ENCODE peak calls at places on chromosomes 2 and 18, in nine cellular contexts. One of them, this sample, is unnamed.

GRCh38 chr2:126808929-126809328 is 89.8 kb upstream of the TEX51 start:
- DNase-seq in A549: no peak
- DNase-seq in K562: no peak
- DNase-seq in SK-N-SH: no peak
- DNase-seq in endothelial cell of umbilical vein: no peak
- DNase-seq in H1: peak
- DNase-seq in GM12878: no peak
- DNase-seq in HepG2: no peak
- DNase-seq in HCT116: no peak
- DNase-seq in this sample: peak

GRCh38 chr2:46232860-46233259 is 64.3 kb upstream of the EPAS1 start:
- DNase-seq in HepG2: peak
- DNase-seq in GM12878: no peak
- DNase-seq in K562: no peak
- DNase-seq in SK-N-SH: no peak
- DNase-seq in H1: no peak
- DNase-seq in A549: no peak
- DNase-seq in HCT116: no peak
- DNase-seq in endothelial cell of umbilical vein: no peak
- DNase-seq in this sample: no peak

GRCh38 chr2:84055816-84056215 is 403.3 kb downstream of the SUCLG1 start:
- DNase-seq in HepG2: no peak
- DNase-seq in GM12878: no peak
- DNase-seq in H1: no peak
- DNase-seq in SK-N-SH: no peak
- DNase-seq in K562: no peak
- DNase-seq in endothelial cell of umbilical vein: no peak
- DNase-seq in HCT116: no peak
- DNase-seq in A549: no peak
- DNase-seq in this sample: no peak

GRCh38 chr2:166126014-166126639 is 1.7 kb downstream of the SCN1A start:
- DNase-seq in endothelial cell of umbilical vein: no peak
- DNase-seq in A549: no peak
- DNase-seq in HCT116: no peak
- DNase-seq in HepG2: no peak
- DNase-seq in GM12878: no peak
- DNase-seq in K562: no peak
- DNase-seq in SK-N-SH: no peak
- DNase-seq in H1: no peak
- DNase-seq in this sample: no peak

GRCh38 chr2:705971-706511 is 28.8 kb upstream of the TMEM18 start:
- DNase-seq in H1: no peak
- DNase-seq in HepG2: no peak
- DNase-seq in endothelial cell of umbilical vein: no peak
- DNase-seq in A549: no peak
- DNase-seq in K562: no peak
- DNase-seq in SK-N-SH: no peak
- DNase-seq in GM12878: peak
- DNase-seq in HCT116: no peak
- DNase-seq in this sample: no peak

GRCh38 chr2:239878686-239879085 is 146.5 kb downstream of the NDUFA10 start:
- DNase-seq in H1: no peak
- DNase-seq in GM12878: no peak
- DNase-seq in HCT116: no peak
- DNase-seq in SK-N-SH: no peak
- DNase-seq in A549: no peak
- DNase-seq in K562: no peak
- DNase-seq in HepG2: no peak
- DNase-seq in endothelial cell of umbilical vein: no peak
- DNase-seq in this sample: no peak

GRCh38 chr2:57842531-57842930 is 204.1 kb upstream of the VRK2 start:
- DNase-seq in endothelial cell of umbilical vein: no peak
- DNase-seq in A549: no peak
- DNase-seq in HCT116: no peak
- DNase-seq in SK-N-SH: no peak
- DNase-seq in GM12878: no peak
- DNase-seq in HepG2: no peak
- DNase-seq in K562: no peak
- DNase-seq in H1: no peak
- DNase-seq in this sample: no peak

GRCh38 chr2:150878347-150878746 is 383.3 kb downstream of the RBM43 start:
- DNase-seq in A549: no peak
- DNase-seq in endothelial cell of umbilical vein: no peak
- DNase-seq in H1: no peak
- DNase-seq in K562: no peak
- DNase-seq in GM12878: no peak
- DNase-seq in HepG2: peak
- DNase-seq in HCT116: peak
- DNase-seq in SK-N-SH: no peak
- DNase-seq in this sample: peak

GRCh38 chr2:239961662-239962220 is 63.4 kb downstream of the NDUFA10 start:
- DNase-seq in K562: no peak
- DNase-seq in H1: no peak
- DNase-seq in HCT116: no peak
- DNase-seq in HepG2: no peak
- DNase-seq in SK-N-SH: no peak
- DNase-seq in endothelial cell of umbilical vein: no peak
- DNase-seq in GM12878: no peak
- DNase-seq in A549: no peak
- DNase-seq in this sample: no peak

GRCh38 chr2:152875832-152876669 is 157.6 kb downstream of the ARL6IP6 start:
- DNase-seq in HCT116: no peak
- DNase-seq in A549: no peak
- DNase-seq in GM12878: no peak
- DNase-seq in H1: no peak
- DNase-seq in K562: no peak
- DNase-seq in endothelial cell of umbilical vein: no peak
- DNase-seq in SK-N-SH: no peak
- DNase-seq in HepG2: no peak
- DNase-seq in this sample: no peak

GRCh38 chr2:156065912-156066311 is 266.6 kb downstream of the NR4A2 start:
- DNase-seq in GM12878: no peak
- DNase-seq in endothelial cell of umbilical vein: no peak
- DNase-seq in SK-N-SH: no peak
- DNase-seq in HepG2: peak
- DNase-seq in H1: no peak
- DNase-seq in A549: peak
- DNase-seq in HCT116: no peak
- DNase-seq in K562: no peak
- DNase-seq in this sample: peak
- TF ChIP-seq CTCF in GM12878: peak
- TF ChIP-seq CTCF in endothelial cell of umbilical vein: no peak
- TF ChIP-seq CTCF in SK-N-SH: peak
- TF ChIP-seq CTCF in HepG2: no peak
- TF ChIP-seq CTCF in H1: peak
- TF ChIP-seq CTCF in A549: peak
- TF ChIP-seq CTCF in HCT116: peak
- TF ChIP-seq CTCF in K562: peak
- TF ChIP-seq CTCF in this sample: peak

DNA sequence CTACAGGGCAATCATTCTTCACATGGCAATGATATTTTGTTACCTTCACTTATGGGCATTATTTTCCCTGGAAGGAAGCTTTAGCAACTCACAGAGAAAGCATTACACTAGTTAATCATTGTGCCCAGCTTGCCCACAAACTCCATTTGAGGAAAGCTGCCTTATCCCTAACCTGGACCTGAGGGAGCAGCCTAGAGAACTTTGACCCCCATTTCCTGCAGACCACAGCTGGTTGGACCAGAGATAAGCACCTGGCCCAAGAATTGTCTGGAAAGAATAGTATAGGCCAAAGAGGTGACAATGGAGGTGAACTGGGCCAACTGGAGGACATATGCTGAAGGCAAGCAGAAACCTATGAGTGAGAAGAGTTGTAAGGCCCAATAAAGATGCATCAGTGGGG is 48.4 kb upstream of the SESTD1 start:
- DNase-seq in HCT116: no peak
- DNase-seq in K562: no peak
- DNase-seq in A549: no peak
- DNase-seq in HepG2: no peak
- DNase-seq in endothelial cell of umbilical vein: no peak
- DNase-seq in SK-N-SH: no peak
- DNase-seq in GM12878: no peak
- DNase-seq in H1: no peak
- DNase-seq in this sample: no peak
- H3K4me3 ChIP-seq in HCT116: no peak
- H3K4me3 ChIP-seq in K562: no peak
- H3K4me3 ChIP-seq in A549: no peak
- H3K4me3 ChIP-seq in HepG2: no peak
- H3K4me3 ChIP-seq in endothelial cell of umbilical vein: no peak
- H3K4me3 ChIP-seq in SK-N-SH: no peak
- H3K4me3 ChIP-seq in GM12878: no peak
- H3K4me3 ChIP-seq in H1: no peak
- H3K4me3 ChIP-seq in this sample: no peak

GRCh38 chr2:119223521-119224390 is at the start of gene STEAP3:
- DNase-seq in A549: peak
- DNase-seq in K562: peak
- DNase-seq in GM12878: no peak
- DNase-seq in H1: peak
- DNase-seq in SK-N-SH: peak
- DNase-seq in endothelial cell of umbilical vein: peak
- DNase-seq in HepG2: peak
- DNase-seq in HCT116: peak
- DNase-seq in this sample: peak
- TF ChIP-seq MAX in A549: peak
- TF ChIP-seq MAX in K562: peak
- TF ChIP-seq MAX in GM12878: peak
- TF ChIP-seq MAX in H1: peak
- TF ChIP-seq MAX in SK-N-SH: peak
- TF ChIP-seq MAX in endothelial cell of umbilical vein: no peak
- TF ChIP-seq MAX in HepG2: peak
- TF ChIP-seq MAX in HCT116: peak
- TF ChIP-seq MAX in this sample: peak

DNA sequence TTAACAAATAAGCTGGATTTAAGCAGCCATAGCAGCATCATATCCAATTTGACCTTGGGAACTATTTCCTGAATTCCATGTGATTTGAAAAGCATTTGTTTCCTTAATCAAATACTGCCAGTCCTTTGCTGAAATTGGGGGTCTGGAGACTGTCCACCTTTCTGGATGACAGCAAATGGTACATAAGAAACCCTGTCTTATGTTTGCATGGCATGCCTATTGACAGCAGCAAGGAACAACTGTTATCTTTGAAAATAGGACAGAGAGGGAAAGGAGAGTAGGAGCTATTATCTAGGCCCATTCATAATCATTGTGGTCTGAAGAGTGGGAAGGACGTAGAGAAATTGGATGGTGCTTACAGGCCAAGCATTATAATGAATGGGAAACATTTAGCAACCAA is 129.2 kb upstream of the CTNNA2 start:
- DNase-seq in SK-N-SH: no peak
- DNase-seq in H1: no peak
- DNase-seq in HepG2: no peak
- DNase-seq in endothelial cell of umbilical vein: no peak
- DNase-seq in GM12878: no peak
- DNase-seq in A549: no peak
- DNase-seq in K562: no peak
- DNase-seq in HCT116: no peak
- DNase-seq in this sample: no peak
- TF ChIP-seq CTCF in SK-N-SH: no peak
- TF ChIP-seq CTCF in H1: no peak
- TF ChIP-seq CTCF in HepG2: no peak
- TF ChIP-seq CTCF in endothelial cell of umbilical vein: no peak
- TF ChIP-seq CTCF in GM12878: no peak
- TF ChIP-seq CTCF in A549: no peak
- TF ChIP-seq CTCF in K562: no peak
- TF ChIP-seq CTCF in HCT116: no peak
- TF ChIP-seq CTCF in this sample: no peak

DNA sequence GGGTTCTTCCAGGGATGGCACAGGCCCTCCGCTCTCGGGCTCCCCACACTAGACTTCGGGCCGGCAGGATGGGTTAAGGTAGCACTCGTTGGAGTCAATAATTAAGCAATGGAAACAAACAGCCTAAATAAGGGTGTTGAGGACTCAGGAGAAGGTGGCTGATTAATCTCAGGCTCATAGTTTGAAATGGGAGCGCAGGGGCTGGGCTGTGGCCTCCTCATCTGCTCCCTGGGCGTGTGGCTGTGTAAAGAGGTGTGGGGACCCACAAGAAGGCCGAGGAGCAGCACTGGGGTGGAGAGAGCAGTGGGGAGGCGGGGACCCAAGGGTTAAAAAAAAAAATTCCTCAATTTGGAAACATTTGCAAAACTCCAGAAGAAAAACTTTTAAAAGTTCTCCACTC is 1.3 kb upstream of the TUBB6 start:
- DNase-seq in A549: no peak
- DNase-seq in GM12878: no peak
- DNase-seq in K562: no peak
- DNase-seq in HCT116: no peak
- DNase-seq in HepG2: no peak
- DNase-seq in endothelial cell of umbilical vein: no peak
- DNase-seq in SK-N-SH: no peak
- DNase-seq in H1: no peak
- DNase-seq in this sample: no peak
- H3K4me3 ChIP-seq in A549: no peak
- H3K4me3 ChIP-seq in GM12878: no peak
- H3K4me3 ChIP-seq in K562: no peak
- H3K4me3 ChIP-seq in HCT116: no peak
- H3K4me3 ChIP-seq in HepG2: peak
- H3K4me3 ChIP-seq in endothelial cell of umbilical vein: peak
- H3K4me3 ChIP-seq in SK-N-SH: peak
- H3K4me3 ChIP-seq in H1: peak
- H3K4me3 ChIP-seq in this sample: peak

GRCh38 chr2:73856214-73856613 is 27.5 kb downstream of the STAMBP start:
- DNase-seq in A549: no peak
- DNase-seq in SK-N-SH: no peak
- DNase-seq in K562: no peak
- DNase-seq in HCT116: no peak
- DNase-seq in GM12878: no peak
- DNase-seq in HepG2: no peak
- DNase-seq in endothelial cell of umbilical vein: no peak
- DNase-seq in H1: no peak
- DNase-seq in this sample: no peak

GRCh38 chr2:73855526-73855925 is 26.8 kb downstream of the STAMBP start:
- DNase-seq in H1: no peak
- DNase-seq in A549: no peak
- DNase-seq in SK-N-SH: no peak
- DNase-seq in GM12878: no peak
- DNase-seq in endothelial cell of umbilical vein: no peak
- DNase-seq in HCT116: no peak
- DNase-seq in HepG2: no peak
- DNase-seq in K562: no peak
- DNase-seq in this sample: no peak

GRCh38 chr2:73851274-73851673 is 22.5 kb downstream of the STAMBP start:
- DNase-seq in H1: no peak
- DNase-seq in HCT116: peak
- DNase-seq in GM12878: no peak
- DNase-seq in SK-N-SH: no peak
- DNase-seq in endothelial cell of umbilical vein: no peak
- DNase-seq in A549: peak
- DNase-seq in HepG2: no peak
- DNase-seq in K562: no peak
- DNase-seq in this sample: peak

GRCh38 chr2:73850009-73850408 is 21.2 kb downstream of the STAMBP start:
- DNase-seq in H1: no peak
- DNase-seq in HepG2: no peak
- DNase-seq in endothelial cell of umbilical vein: no peak
- DNase-seq in K562: no peak
- DNase-seq in GM12878: no peak
- DNase-seq in HCT116: no peak
- DNase-seq in A549: no peak
- DNase-seq in SK-N-SH: no peak
- DNase-seq in this sample: no peak

GRCh38 chr2:73852020-73852419 is 23.3 kb downstream of the STAMBP start:
- DNase-seq in endothelial cell of umbilical vein: peak
- DNase-seq in HCT116: peak
- DNase-seq in A549: peak
- DNase-seq in K562: no peak
- DNase-seq in H1: no peak
- DNase-seq in HepG2: no peak
- DNase-seq in SK-N-SH: no peak
- DNase-seq in GM12878: no peak
- DNase-seq in this sample: no peak
- TF ChIP-seq MAX in endothelial cell of umbilical vein: no peak
- TF ChIP-seq MAX in HCT116: no peak
- TF ChIP-seq MAX in A549: no peak
- TF ChIP-seq MAX in K562: no peak
- TF ChIP-seq MAX in H1: no peak
- TF ChIP-seq MAX in HepG2: no peak
- TF ChIP-seq MAX in SK-N-SH: no peak
- TF ChIP-seq MAX in GM12878: no peak
- TF ChIP-seq MAX in this sample: no peak

This sample was measured in NB4.